ENCODE peak calls at places on chromosomes 1 and 21, in seven cellular contexts. One of them, this sample, is unnamed. For H3K79me1, the result is how much of the 10 kb centered on the place peaks cover.

GRCh38 chr1:203197625-203198024 is 11.1 kb upstream of the CHI3L1 start:
- DNase-seq in trophoblast cell: no peak
- DNase-seq in H1: no peak
- DNase-seq in neuronal stem cell: no peak
- DNase-seq in mesendoderm: peak
- DNase-seq in IMR-90: peak
- DNase-seq in mesenchymal stem cell: peak
- DNase-seq in this sample: no peak

GRCh38 chr1:228798548-228798947 is 63.3 kb downstream of the RHOU start:
- DNase-seq in trophoblast cell: no peak
- DNase-seq in H1: no peak
- DNase-seq in neuronal stem cell: no peak
- DNase-seq in mesenchymal stem cell: peak
- DNase-seq in IMR-90: no peak
- DNase-seq in mesendoderm: no peak
- DNase-seq in this sample: no peak

GRCh38 chr1:225446298-225446941 is 18.6 kb upstream of the LBR start:
- DNase-seq in trophoblast cell: no peak
- DNase-seq in IMR-90: no peak
- DNase-seq in H1: no peak
- DNase-seq in neuronal stem cell: no peak
- DNase-seq in mesendoderm: no peak
- DNase-seq in mesenchymal stem cell: no peak
- DNase-seq in this sample: no peak

GRCh38 chr1:204806943-204807624 is 63.6 kb upstream of the NFASC start:
- DNase-seq in neuronal stem cell: peak
- DNase-seq in trophoblast cell: peak
- DNase-seq in mesendoderm: peak
- DNase-seq in H1: peak
- DNase-seq in mesenchymal stem cell: peak
- DNase-seq in IMR-90: peak
- DNase-seq in this sample: peak

GRCh38 chr1:102071451-102071850 is 74.7 kb upstream of the OLFM3 start:
- DNase-seq in H1: no peak
- DNase-seq in mesendoderm: no peak
- DNase-seq in trophoblast cell: no peak
- DNase-seq in IMR-90: no peak
- DNase-seq in neuronal stem cell: no peak
- DNase-seq in mesenchymal stem cell: no peak
- DNase-seq in this sample: no peak

GRCh38 chr1:30372792-30373433 is 350.5 kb downstream of the MATN1 start:
- DNase-seq in mesendoderm: peak
- DNase-seq in H1: no peak
- DNase-seq in neuronal stem cell: no peak
- DNase-seq in IMR-90: no peak
- DNase-seq in trophoblast cell: no peak
- DNase-seq in mesenchymal stem cell: no peak
- DNase-seq in this sample: peak

GRCh38 chr1:7418442-7419080 is 352.5 kb upstream of the VAMP3 start:
- DNase-seq in H1: no peak
- DNase-seq in mesendoderm: no peak
- DNase-seq in trophoblast cell: no peak
- DNase-seq in neuronal stem cell: no peak
- DNase-seq in IMR-90: no peak
- DNase-seq in mesenchymal stem cell: no peak
- DNase-seq in this sample: peak

GRCh38 chr1:91617242-91617837 is 116.7 kb downstream of the CDC7 start:
- DNase-seq in IMR-90: no peak
- DNase-seq in mesenchymal stem cell: no peak
- DNase-seq in trophoblast cell: peak
- DNase-seq in H1: peak
- DNase-seq in neuronal stem cell: no peak
- DNase-seq in mesendoderm: peak
- DNase-seq in this sample: peak

GRCh38 chr1:17569200-17570139 is 30.0 kb downstream of the ARHGEF10L start:
- DNase-seq in IMR-90: peak
- DNase-seq in mesenchymal stem cell: peak
- DNase-seq in H1: no peak
- DNase-seq in neuronal stem cell: no peak
- DNase-seq in mesendoderm: peak
- DNase-seq in trophoblast cell: peak
- DNase-seq in this sample: no peak

GRCh38 chr1:90133133-90133532 is 138.2 kb downstream of the ZNF326 start:
- DNase-seq in trophoblast cell: no peak
- DNase-seq in IMR-90: peak
- DNase-seq in neuronal stem cell: peak
- DNase-seq in mesenchymal stem cell: peak
- DNase-seq in mesendoderm: peak
- DNase-seq in H1: no peak
- DNase-seq in this sample: peak

GRCh38 chr1:59015708-59016107 is 231.9 kb upstream of the JUN start:
- DNase-seq in trophoblast cell: peak
- DNase-seq in mesenchymal stem cell: peak
- DNase-seq in H1: peak
- DNase-seq in mesendoderm: peak
- DNase-seq in neuronal stem cell: no peak
- DNase-seq in IMR-90: peak
- DNase-seq in this sample: no peak

GRCh38 chr1:226097866-226098625 is 35.5 kb downstream of the H3-3A start:
- DNase-seq in mesenchymal stem cell: no peak
- DNase-seq in neuronal stem cell: no peak
- DNase-seq in IMR-90: peak
- DNase-seq in H1: no peak
- DNase-seq in mesendoderm: peak
- DNase-seq in trophoblast cell: no peak
- DNase-seq in this sample: no peak

GRCh38 chr1:29306471-29307140 is 70.3 kb downstream of the PTPRU start:
- DNase-seq in trophoblast cell: no peak
- DNase-seq in H1: no peak
- DNase-seq in IMR-90: no peak
- DNase-seq in mesenchymal stem cell: no peak
- DNase-seq in neuronal stem cell: no peak
- DNase-seq in mesendoderm: no peak
- DNase-seq in this sample: no peak

GRCh38 chr1:39214021-39214713 is 9.7 kb downstream of the MACF1 start:
- DNase-seq in mesendoderm: peak
- DNase-seq in IMR-90: no peak
- DNase-seq in neuronal stem cell: peak
- DNase-seq in trophoblast cell: peak
- DNase-seq in mesenchymal stem cell: peak
- DNase-seq in H1: no peak
- DNase-seq in this sample: no peak

GRCh38 chr1:39214998-39215873 is 10.7 kb downstream of the MACF1 start:
- DNase-seq in IMR-90: no peak
- DNase-seq in H1: no peak
- DNase-seq in trophoblast cell: peak
- DNase-seq in mesendoderm: peak
- DNase-seq in neuronal stem cell: no peak
- DNase-seq in mesenchymal stem cell: no peak
- DNase-seq in this sample: no peak

GRCh38 chr1:39213511-39214002 is 9.1 kb downstream of the MACF1 start:
- DNase-seq in H1: no peak
- DNase-seq in mesendoderm: peak
- DNase-seq in neuronal stem cell: no peak
- DNase-seq in trophoblast cell: peak
- DNase-seq in IMR-90: peak
- DNase-seq in mesenchymal stem cell: peak
- DNase-seq in this sample: no peak

GRCh38 chr1:39212499-39212898 is 8.0 kb downstream of the MACF1 start:
- DNase-seq in H1: no peak
- DNase-seq in IMR-90: no peak
- DNase-seq in mesendoderm: no peak
- DNase-seq in mesenchymal stem cell: no peak
- DNase-seq in trophoblast cell: peak
- DNase-seq in neuronal stem cell: no peak
- DNase-seq in this sample: no peak

DNA sequence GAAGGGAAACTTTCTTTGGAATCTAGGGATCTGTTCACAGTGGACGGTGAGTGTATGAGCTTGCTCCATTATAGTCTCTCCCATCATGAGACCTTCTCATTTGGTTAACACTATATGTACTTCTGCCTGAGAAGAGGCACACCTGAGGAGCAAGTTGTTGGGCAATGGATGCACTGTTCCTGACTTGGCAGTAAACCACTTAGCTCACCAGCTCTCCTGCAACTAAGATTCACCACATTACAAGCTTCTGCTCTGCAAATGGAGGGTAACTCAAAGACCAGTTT is 10.2 kb downstream of the MACF1 start:
- DNase-seq in IMR-90: no peak
- DNase-seq in trophoblast cell: no peak
- DNase-seq in mesendoderm: no peak
- DNase-seq in mesenchymal stem cell: no peak
- DNase-seq in neuronal stem cell: no peak
- DNase-seq in H1: no peak
- DNase-seq in this sample: no peak
- H3K9ac ChIP-seq in IMR-90: no peak
- H3K9ac ChIP-seq in trophoblast cell: no peak
- H3K9ac ChIP-seq in mesendoderm: no peak
- H3K9ac ChIP-seq in mesenchymal stem cell: no peak
- H3K9ac ChIP-seq in neuronal stem cell: no peak
- H3K9ac ChIP-seq in H1: no peak
- H3K9ac ChIP-seq in this sample: no peak

DNA sequence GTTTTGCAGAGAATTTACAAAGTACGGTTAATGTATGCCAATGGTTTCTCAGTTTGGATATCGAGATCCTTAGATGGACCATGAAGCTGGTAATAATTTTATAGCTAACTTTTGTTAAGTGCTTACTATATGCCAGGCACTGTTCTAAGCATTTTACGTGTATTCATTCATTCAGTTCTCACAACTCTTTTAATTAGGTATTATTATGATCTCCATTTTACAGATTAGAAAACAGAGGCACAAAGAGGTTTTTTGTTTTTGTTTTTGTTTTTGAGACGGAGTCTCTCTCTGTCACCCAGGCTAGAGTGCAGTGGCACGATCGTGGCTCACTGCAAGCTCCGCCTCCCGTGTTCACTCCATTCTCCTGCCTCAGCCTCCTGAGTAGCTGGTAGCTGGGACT is 7.2 kb downstream of the RPRD2 start:
- DNase-seq in trophoblast cell: no peak
- DNase-seq in mesendoderm: no peak
- DNase-seq in neuronal stem cell: no peak
- DNase-seq in mesenchymal stem cell: no peak
- DNase-seq in IMR-90: no peak
- DNase-seq in H1: no peak
- DNase-seq in this sample: no peak
- H3K79me1 ChIP-seq in trophoblast cell: under half
- H3K79me1 ChIP-seq in mesendoderm: under half
- H3K79me1 ChIP-seq in neuronal stem cell: under half
- H3K79me1 ChIP-seq in mesenchymal stem cell: under half
- H3K79me1 ChIP-seq in IMR-90: under half
- H3K79me1 ChIP-seq in H1: under half
- H3K79me1 ChIP-seq in this sample: under half

GRCh38 chr21:32055305-32055704 is 182.5 kb downstream of the HUNK start:
- DNase-seq in neuronal stem cell: no peak
- DNase-seq in mesendoderm: no peak
- DNase-seq in trophoblast cell: no peak
- DNase-seq in mesenchymal stem cell: no peak
- DNase-seq in IMR-90: no peak
- DNase-seq in H1: no peak
- DNase-seq in this sample: no peak
- H3K9ac ChIP-seq in neuronal stem cell: peak
- H3K9ac ChIP-seq in mesendoderm: no peak
- H3K9ac ChIP-seq in trophoblast cell: no peak
- H3K9ac ChIP-seq in mesenchymal stem cell: no peak
- H3K9ac ChIP-seq in IMR-90: no peak
- H3K9ac ChIP-seq in H1: no peak
- H3K9ac ChIP-seq in this sample: no peak

DNA sequence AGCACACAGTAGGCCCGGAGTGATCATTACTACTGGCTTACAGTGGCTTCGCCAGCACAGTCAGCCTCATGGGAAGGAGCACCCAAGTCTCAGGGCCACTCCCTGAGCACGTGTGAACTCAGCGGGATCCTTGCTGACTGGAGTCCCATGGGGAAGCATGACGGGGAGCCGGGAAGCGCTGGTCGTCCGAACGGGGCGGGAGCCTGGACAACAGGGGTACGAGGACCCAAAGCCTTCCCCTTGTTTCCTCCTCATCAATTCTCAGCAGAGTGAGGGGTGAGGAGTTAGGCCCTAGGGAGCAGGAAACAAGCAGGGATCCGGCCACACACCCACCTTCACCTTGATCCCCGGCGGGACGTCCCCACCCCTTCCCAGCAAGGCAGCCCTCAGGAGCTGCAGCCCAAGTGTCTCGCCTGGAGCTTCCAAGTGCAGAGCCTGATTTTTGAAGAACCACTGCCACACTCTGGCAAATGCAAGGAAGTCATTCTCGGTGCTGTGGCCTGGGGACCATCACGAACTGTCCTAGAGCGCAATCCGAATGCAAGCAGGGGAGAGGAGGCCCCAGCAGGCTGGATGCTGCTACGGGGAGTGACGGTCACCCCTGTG is 35.5 kb downstream of the TOMM20 start:
- DNase-seq in trophoblast cell: peak
- DNase-seq in neuronal stem cell: no peak
- DNase-seq in IMR-90: peak
- DNase-seq in H1: no peak
- DNase-seq in mesendoderm: peak
- DNase-seq in mesenchymal stem cell: peak
- DNase-seq in this sample: peak
- H3K79me1 ChIP-seq in trophoblast cell: under half
- H3K79me1 ChIP-seq in neuronal stem cell: under half
- H3K79me1 ChIP-seq in IMR-90: under half
- H3K79me1 ChIP-seq in H1: under half
- H3K79me1 ChIP-seq in mesendoderm: under half
- H3K79me1 ChIP-seq in mesenchymal stem cell: under half
- H3K79me1 ChIP-seq in this sample: under half

DNA sequence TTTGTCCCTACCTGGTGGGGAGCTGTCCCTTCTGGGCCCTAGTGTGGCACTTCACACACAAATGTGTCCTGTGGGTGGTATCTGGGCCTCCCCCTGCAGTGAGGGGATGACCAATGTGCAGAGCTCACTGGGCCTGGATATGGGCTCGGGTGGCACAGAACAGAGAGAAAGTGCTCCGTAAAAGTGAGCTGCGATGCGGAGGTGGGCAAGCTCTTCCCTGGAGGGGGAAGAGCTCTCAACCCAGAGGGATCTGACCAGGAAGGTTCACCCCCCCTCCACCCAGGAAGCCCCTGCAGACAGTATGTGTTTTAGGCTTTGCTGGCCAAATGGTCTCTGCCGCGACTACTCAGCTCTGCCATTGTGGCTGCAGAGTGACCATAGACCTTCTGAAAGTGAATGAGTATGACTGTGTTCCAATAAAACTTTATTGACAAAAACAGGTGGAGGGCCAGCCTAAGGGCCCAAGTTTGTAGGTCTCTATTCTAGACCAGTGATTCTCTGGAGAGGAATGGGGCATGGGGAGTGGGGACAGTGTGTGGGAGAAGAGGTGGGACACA is 8.6 kb upstream of the ITGB2 start:
- DNase-seq in neuronal stem cell: no peak
- DNase-seq in IMR-90: no peak
- DNase-seq in H1: no peak
- DNase-seq in mesenchymal stem cell: no peak
- DNase-seq in trophoblast cell: no peak
- DNase-seq in mesendoderm: no peak
- DNase-seq in this sample: no peak
- H3K9ac ChIP-seq in neuronal stem cell: no peak
- H3K9ac ChIP-seq in IMR-90: no peak
- H3K9ac ChIP-seq in H1: no peak
- H3K9ac ChIP-seq in mesenchymal stem cell: no peak
- H3K9ac ChIP-seq in trophoblast cell: no peak
- H3K9ac ChIP-seq in mesendoderm: no peak
- H3K9ac ChIP-seq in this sample: no peak